ENCODE peak calls at places on chromosomes 7 and 10, in five cellular contexts. I is adrenal gland, A is A549, Y is IMR-90, D is hepatocyte. W is an unnamed sample.
A peak's percentile ranks its signal among the peaks of the same experiment; 100 is the strongest.

GRCh38 chr10:49519717-49520116 is 19.2 kb downstream of the ERCC6 start:
- DNase-seq in Y (no peak), D (no peak), A (no peak), I (no peak), W (no peak)

GRCh38 chr10:16599662-16600061 is 78.0 kb upstream of the C1QL3 start:
- DNase-seq in I (no peak), Y (no peak), D (no peak), A (no peak), W (no peak)

GRCh38 chr7:128398016-128398840 is 11.6 kb downstream of the IMPDH1 start:
- DNase-seq in A (peak; percentile 52), D (peak; percentile 69), I (peak; percentile 78), Y (peak; percentile 41), W (peak; percentile 76)

GRCh38 chr10:58513189-58514101 is 773 bp downstream of the BICC1 start:
- DNase-seq in A (peak; percentile 87), I (peak; percentile 36), Y (peak; percentile 84), D (peak; percentile 42), W (peak; percentile 32)

GRCh38 chr10:103442031-103442461 is 10.1 kb downstream of the CALHM2 start:
- DNase-seq in I (peak; percentile 87), A (no peak), Y (peak; percentile 55), D (peak; percentile 55), W (no peak)

GRCh38 chr10:10794776-10795175 is 222.9 kb upstream of the CELF2 start:
- DNase-seq in A (no peak), Y (peak; percentile 83), D (no peak), I (no peak), W (no peak)

GRCh38 chr7:116316838-116317612 is 106.7 kb downstream of the TES start:
- DNase-seq in Y (peak; percentile 99), I (peak; percentile 74), A (peak; percentile 98), D (peak; percentile 75), W (no peak)

GRCh38 chr10:109978481-109978880 is 29.3 kb upstream of the ADD3 start:
- DNase-seq in D (peak; percentile 29), Y (peak; percentile 57), I (peak; percentile 67), A (peak; percentile 24), W (peak; percentile 33)

GRCh38 chr7:21497072-21497471 is 45.8 kb upstream of the DNAH11 start:
- DNase-seq in Y (peak; percentile 7), D (no peak), I (no peak), A (no peak), W (peak; percentile 21)

GRCh38 chr7:92412745-92413144 is 34.5 kb upstream of the GATAD1 start:
- DNase-seq in D (no peak), Y (no peak), A (no peak), I (no peak), W (no peak)

GRCh38 chr7:139958599-139959380 is 104.0 kb downstream of the PARP12 start:
- DNase-seq in I (no peak), D (no peak), A (no peak), Y (peak; percentile 98), W (no peak)

GRCh38 chr7:78734626-78735025 is 718.8 kb downstream of the MAGI2 start:
- DNase-seq in D (no peak), I (no peak), A (no peak), Y (no peak), W (no peak)

GRCh38 chr7:141160246-141160855 is 86.5 kb downstream of the TMEM178B start:
- DNase-seq in I (no peak), A (no peak), D (no peak), Y (no peak), W (no peak)

GRCh38 chr7:35035511-35035921 is 1.8 kb downstream of the DPY19L1 start:
- DNase-seq in I (no peak), D (peak; percentile 67), A (peak; percentile 75), Y (peak; percentile 56), W (no peak)

GRCh38 chr7:105715528-105715927 is 134.2 kb upstream of the EFCAB10 start:
- DNase-seq in D (no peak), A (no peak), Y (no peak), I (no peak), W (no peak)

GRCh38 chr7:28433604-28434254 is 21.4 kb downstream of the CREB5 start:
- DNase-seq in D (peak; percentile 67), I (peak; percentile 34), A (no peak), Y (peak; percentile 52), W (peak; percentile 84)

GRCh38 chr7:136193940-136194339 is 216.8 kb upstream of the MTPN start:
- DNase-seq in I (no peak), D (no peak), A (no peak), Y (no peak), W (no peak)

GRCh38 chr7:37916673-37917660 is at the start of gene SFRP4:
- DNase-seq in A (peak; percentile 84), D (peak; percentile 76), I (peak; percentile 71), Y (peak; percentile 1), W (peak; percentile 54)

GRCh38 chr10:131179386-131179785 is 132.1 kb downstream of the TCERG1L start:
- DNase-seq in A (no peak), I (no peak), D (no peak), Y (no peak), W (no peak)

GRCh38 chr10:14456870-14457266 is 126.1 kb upstream of the FRMD4A start:
- DNase-seq in A (no peak), I (no peak), Y (no peak), D (no peak), W (no peak)

GRCh38 chr10:88209837-88210552 is 346.6 kb downstream of the PTEN start:
- DNase-seq in I (no peak), A (no peak), Y (peak; percentile 58), D (no peak), W (peak; percentile 19)

GRCh38 chr10:132551093-132551807 is 13.7 kb downstream of the INPP5A start:
- DNase-seq in Y (no peak), A (no peak), D (no peak), I (peak; percentile 10), W (no peak)

GRCh38 chr10:70381491-70382421 is 669 bp downstream of the LRRC20 start:
- DNase-seq in Y (peak; percentile 13), I (peak; percentile 42), D (peak; percentile 49), A (peak; percentile 25), W (peak; percentile 83)

GRCh38 chr7:44056681-44057080 is 8.7 kb downstream of the PGAM2 start:
- DNase-seq in A (no peak), D (no peak), I (peak; percentile 16), Y (no peak), W (no peak)

GRCh38 chr10:126549326-126549725 is 121.2 kb downstream of the C10orf90 start:
- DNase-seq in Y (no peak), I (no peak), A (no peak), D (no peak), W (no peak)

GRCh38 chr7:151566897-151567320 is 47.2 kb upstream of the RHEB start:
- DNase-seq in I (no peak), D (peak; percentile 26), Y (peak; percentile 67), A (no peak), W (no peak)

GRCh38 chr7:104530243-104530642 is 201.8 kb downstream of the LHFPL3 start:
- DNase-seq in Y (no peak), D (no peak), I (no peak), A (no peak), W (no peak)

GRCh38 chr7:112065758-112066157 is 140.4 kb downstream of the DOCK4 start:
- DNase-seq in Y (no peak), I (no peak), A (no peak), D (no peak), W (no peak)

GRCh38 chr10:5873515-5873995 is 16.1 kb downstream of the ANKRD16 start:
- DNase-seq in D (peak; percentile 77), I (peak; percentile 84), A (peak; percentile 71), Y (peak; percentile 70), W (peak; percentile 49)

GRCh38 chr10:117005454-117006055 is 568 bp upstream of the SHTN1 start:
- DNase-seq in I (peak; percentile 34), Y (no peak), A (peak; percentile 74), D (peak; percentile 52), W (peak; percentile 13)
- TF ChIP-seq CTCF in I (no peak), Y (peak; percentile 5), A (no peak), D (peak; percentile 23), W (no peak)

GRCh38 chr7:157558061-157558460 is 221.3 kb downstream of the DNAJB6 start:
- DNase-seq in Y (no peak), A (no peak), D (no peak), I (no peak), W (no peak)
- H3K4me3 ChIP-seq in Y (no peak overlapping the region), A (no peak overlapping the region), D (no peak overlapping the region), I (no peak overlapping the region), W (no peak overlapping the region)

DNA sequence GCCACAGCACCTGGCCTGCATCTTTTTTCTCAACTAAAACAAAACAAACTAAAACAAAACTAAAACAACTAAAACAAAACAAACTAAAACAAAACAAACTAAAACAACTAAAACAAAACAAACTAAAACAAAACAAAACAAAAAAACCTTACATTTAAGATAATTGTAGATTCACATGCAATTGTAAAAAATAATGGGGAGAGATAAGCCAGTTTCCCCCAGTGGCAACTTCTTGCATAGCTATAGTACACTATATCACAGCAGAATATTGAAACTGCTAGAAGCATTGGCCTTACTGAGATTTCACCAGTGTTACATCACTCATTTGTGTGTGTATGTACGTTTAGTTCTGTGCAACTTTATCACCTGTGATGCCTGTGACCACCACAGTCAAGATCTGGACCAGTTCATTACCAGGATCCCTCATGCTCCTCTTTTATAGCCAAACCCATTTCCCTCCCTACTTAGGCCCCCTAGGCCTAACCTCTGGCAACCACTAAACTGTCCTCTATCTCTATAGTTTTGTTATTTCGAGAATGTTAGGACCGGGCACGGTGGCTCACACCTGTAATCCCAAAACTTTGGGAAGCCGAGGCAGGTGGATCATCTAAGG is 9.3 kb downstream of the FXYD4 start:
- DNase-seq in Y (peak; percentile 44), D (no peak), A (peak; percentile 63), I (no peak), W (no peak)
- TF ChIP-seq CTCF in Y (no peak), D (no peak), A (no peak), I (no peak), W (no peak)

GRCh38 chr10:7479861-7480598 is 69.2 kb upstream of the SFMBT2 start:
- DNase-seq in Y (no peak), A (no peak), I (no peak), D (no peak), W (no peak)

GRCh38 chr10:7475046-7475860 is 64.4 kb upstream of the SFMBT2 start:
- DNase-seq in A (no peak), I (peak; percentile 47), D (no peak), Y (no peak), W (no peak)

GRCh38 chr10:7478727-7479457 is 68.1 kb upstream of the SFMBT2 start:
- DNase-seq in A (no peak), D (no peak), I (no peak), Y (no peak), W (no peak)

GRCh38 chr10:7475954-7476353 is 65.1 kb upstream of the SFMBT2 start:
- DNase-seq in D (no peak), A (no peak), Y (no peak), I (no peak), W (no peak)

DNA sequence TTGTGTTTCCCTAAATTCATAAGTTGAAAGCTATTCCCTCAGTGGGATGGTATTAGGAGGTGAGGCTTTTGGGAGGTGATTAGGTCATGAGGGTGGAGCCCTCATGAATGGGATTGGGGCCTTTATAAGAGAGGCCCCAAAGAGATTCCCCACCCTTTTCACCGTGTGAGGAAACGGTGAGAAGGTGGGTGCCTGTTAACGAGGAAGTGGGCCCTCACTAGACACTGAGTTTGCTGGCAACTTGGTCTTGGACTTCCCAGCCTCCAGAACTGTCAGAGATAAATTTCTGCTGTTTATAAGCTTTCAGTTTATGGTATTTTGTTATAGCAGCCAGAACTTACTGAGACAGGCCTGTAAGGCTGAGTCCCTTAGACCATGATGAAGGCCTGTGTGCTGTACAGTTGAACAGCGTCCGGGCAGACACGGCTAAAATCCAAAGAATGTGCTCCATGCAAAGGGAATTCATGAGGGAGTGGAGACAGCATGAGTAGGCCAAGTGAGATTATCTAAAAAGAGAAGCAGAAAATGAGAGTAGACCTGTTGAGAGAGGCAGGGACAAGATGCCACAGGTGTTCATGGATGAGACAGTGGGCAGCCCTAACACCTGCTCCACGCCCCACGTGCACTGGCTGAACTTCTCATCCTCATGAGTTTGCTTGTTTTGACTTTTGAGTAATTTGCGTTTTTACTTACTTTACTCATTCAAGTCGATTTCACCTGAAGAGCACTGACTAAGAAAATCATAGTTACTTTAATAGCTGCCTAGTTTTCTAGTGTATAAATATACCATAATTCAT is 66.9 kb upstream of the SFMBT2 start:
- DNase-seq in A (no peak), I (no peak), D (no peak), Y (no peak), W (no peak)
- H3K4me3 ChIP-seq in A (no peak overlapping the region), I (no peak overlapping the region), D (no peak overlapping the region), Y (no peak overlapping the region), W (no peak overlapping the region)